ENCODE peak calls at places on chromosomes 2 and 18, in nine cellular contexts. One of them, this sample, is unnamed. For H3K4me1, the result is how much of the 10 kb centered on the place peaks cover.

GRCh38 chr18:64982414-64983096 is 768.3 kb upstream of the CDH7 start:
- DNase-seq in IMR-90: no peak
- DNase-seq in DND-41: no peak
- DNase-seq in right atrium auricular region: no peak
- DNase-seq in mucosa of descending colon: peak
- DNase-seq in heart right ventricle: no peak
- DNase-seq in HCT116: no peak
- DNase-seq in body of pancreas: no peak
- DNase-seq in fibroblast of lung: no peak
- DNase-seq in this sample: no peak

GRCh38 chr2:136057023-136057801 is 60.7 kb downstream of the CXCR4 start:
- DNase-seq in mucosa of descending colon: no peak
- DNase-seq in heart right ventricle: no peak
- DNase-seq in IMR-90: no peak
- DNase-seq in body of pancreas: no peak
- DNase-seq in HCT116: no peak
- DNase-seq in right atrium auricular region: no peak
- DNase-seq in fibroblast of lung: no peak
- DNase-seq in DND-41: no peak
- DNase-seq in this sample: no peak

GRCh38 chr2:10125842-10126596 is 3.5 kb downstream of the RRM2 start:
- DNase-seq in mucosa of descending colon: no peak
- DNase-seq in right atrium auricular region: no peak
- DNase-seq in IMR-90: no peak
- DNase-seq in fibroblast of lung: no peak
- DNase-seq in body of pancreas: no peak
- DNase-seq in DND-41: no peak
- DNase-seq in heart right ventricle: no peak
- DNase-seq in HCT116: no peak
- DNase-seq in this sample: no peak

GRCh38 chr18:48019557-48019956 is 89.1 kb upstream of the SMAD2 start:
- DNase-seq in mucosa of descending colon: no peak
- DNase-seq in fibroblast of lung: no peak
- DNase-seq in IMR-90: no peak
- DNase-seq in right atrium auricular region: no peak
- DNase-seq in heart right ventricle: no peak
- DNase-seq in body of pancreas: no peak
- DNase-seq in DND-41: no peak
- DNase-seq in HCT116: no peak
- DNase-seq in this sample: no peak

GRCh38 chr2:126635281-126635680 is 20.7 kb upstream of the GYPC start:
- DNase-seq in mucosa of descending colon: no peak
- DNase-seq in fibroblast of lung: peak
- DNase-seq in DND-41: no peak
- DNase-seq in IMR-90: no peak
- DNase-seq in heart right ventricle: peak
- DNase-seq in right atrium auricular region: no peak
- DNase-seq in HCT116: no peak
- DNase-seq in body of pancreas: no peak
- DNase-seq in this sample: no peak

GRCh38 chr2:159489476-159489875 is 126.9 kb downstream of the BAZ2B start:
- DNase-seq in heart right ventricle: no peak
- DNase-seq in IMR-90: no peak
- DNase-seq in DND-41: no peak
- DNase-seq in body of pancreas: no peak
- DNase-seq in fibroblast of lung: no peak
- DNase-seq in right atrium auricular region: no peak
- DNase-seq in HCT116: no peak
- DNase-seq in mucosa of descending colon: no peak
- DNase-seq in this sample: no peak

GRCh38 chr2:127695491-127696472 is 5.5 kb upstream of the SFT2D3 start:
- DNase-seq in HCT116: peak
- DNase-seq in heart right ventricle: peak
- DNase-seq in right atrium auricular region: no peak
- DNase-seq in mucosa of descending colon: peak
- DNase-seq in fibroblast of lung: peak
- DNase-seq in IMR-90: peak
- DNase-seq in body of pancreas: peak
- DNase-seq in DND-41: no peak
- DNase-seq in this sample: no peak

GRCh38 chr2:203819434-203820133 is 48.0 kb upstream of the CTLA4 start:
- DNase-seq in mucosa of descending colon: no peak
- DNase-seq in HCT116: no peak
- DNase-seq in DND-41: no peak
- DNase-seq in IMR-90: no peak
- DNase-seq in fibroblast of lung: no peak
- DNase-seq in body of pancreas: peak
- DNase-seq in heart right ventricle: no peak
- DNase-seq in right atrium auricular region: no peak
- DNase-seq in this sample: no peak

GRCh38 chr2:239892480-239893235 is 132.5 kb downstream of the NDUFA10 start:
- DNase-seq in heart right ventricle: no peak
- DNase-seq in body of pancreas: no peak
- DNase-seq in HCT116: no peak
- DNase-seq in right atrium auricular region: peak
- DNase-seq in fibroblast of lung: no peak
- DNase-seq in IMR-90: no peak
- DNase-seq in DND-41: no peak
- DNase-seq in mucosa of descending colon: no peak
- DNase-seq in this sample: no peak

GRCh38 chr2:239890347-239890746 is 134.8 kb downstream of the NDUFA10 start:
- DNase-seq in mucosa of descending colon: no peak
- DNase-seq in DND-41: no peak
- DNase-seq in right atrium auricular region: peak
- DNase-seq in IMR-90: no peak
- DNase-seq in body of pancreas: no peak
- DNase-seq in heart right ventricle: no peak
- DNase-seq in fibroblast of lung: no peak
- DNase-seq in HCT116: no peak
- DNase-seq in this sample: no peak

GRCh38 chr2:239889641-239890055 is 135.5 kb downstream of the NDUFA10 start:
- DNase-seq in body of pancreas: no peak
- DNase-seq in fibroblast of lung: no peak
- DNase-seq in right atrium auricular region: no peak
- DNase-seq in DND-41: no peak
- DNase-seq in IMR-90: no peak
- DNase-seq in HCT116: no peak
- DNase-seq in mucosa of descending colon: no peak
- DNase-seq in heart right ventricle: peak
- DNase-seq in this sample: no peak

GRCh38 chr2:239893236-239893515 is 132.0 kb downstream of the NDUFA10 start:
- DNase-seq in fibroblast of lung: no peak
- DNase-seq in right atrium auricular region: no peak
- DNase-seq in HCT116: no peak
- DNase-seq in DND-41: no peak
- DNase-seq in body of pancreas: no peak
- DNase-seq in heart right ventricle: no peak
- DNase-seq in mucosa of descending colon: no peak
- DNase-seq in IMR-90: no peak
- DNase-seq in this sample: no peak

DNA sequence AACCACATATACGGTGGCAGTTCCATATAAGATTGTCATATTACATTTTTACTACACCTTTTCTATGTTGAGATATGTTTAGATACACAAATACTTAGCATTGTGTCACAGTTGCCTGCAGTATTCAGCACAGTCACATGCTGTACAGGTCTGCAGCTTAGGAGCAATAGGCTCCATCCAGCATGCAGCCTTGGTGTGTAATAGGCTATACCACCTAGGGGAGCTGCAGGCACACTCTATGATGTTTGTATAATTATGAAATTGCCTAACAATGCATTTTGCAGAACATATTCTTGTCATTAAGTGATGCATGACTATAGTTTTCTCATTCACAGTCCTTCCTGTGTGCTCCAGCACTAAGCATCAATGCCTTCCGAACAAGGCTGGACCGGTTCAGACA is 133.4 kb downstream of the NDUFA10 start:
- DNase-seq in DND-41: no peak
- DNase-seq in mucosa of descending colon: no peak
- DNase-seq in fibroblast of lung: no peak
- DNase-seq in body of pancreas: no peak
- DNase-seq in IMR-90: no peak
- DNase-seq in HCT116: no peak
- DNase-seq in heart right ventricle: no peak
- DNase-seq in right atrium auricular region: peak
- DNase-seq in this sample: no peak
- H3K4me3 ChIP-seq in DND-41: no peak
- H3K4me3 ChIP-seq in mucosa of descending colon: no peak
- H3K4me3 ChIP-seq in fibroblast of lung: no peak
- H3K4me3 ChIP-seq in body of pancreas: no peak
- H3K4me3 ChIP-seq in IMR-90: no peak
- H3K4me3 ChIP-seq in HCT116: no peak
- H3K4me3 ChIP-seq in heart right ventricle: no peak
- H3K4me3 ChIP-seq in right atrium auricular region: no peak
- H3K4me3 ChIP-seq in this sample: no peak

GRCh38 chr2:44178950-44179349 is 10.3 kb downstream of the PPM1B start:
- DNase-seq in mucosa of descending colon: no peak
- DNase-seq in right atrium auricular region: no peak
- DNase-seq in fibroblast of lung: no peak
- DNase-seq in HCT116: no peak
- DNase-seq in IMR-90: no peak
- DNase-seq in DND-41: no peak
- DNase-seq in heart right ventricle: no peak
- DNase-seq in body of pancreas: no peak
- DNase-seq in this sample: no peak

GRCh38 chr2:44186800-44187199 is 18.1 kb downstream of the PPM1B start:
- DNase-seq in right atrium auricular region: no peak
- DNase-seq in body of pancreas: no peak
- DNase-seq in fibroblast of lung: peak
- DNase-seq in heart right ventricle: no peak
- DNase-seq in mucosa of descending colon: no peak
- DNase-seq in HCT116: no peak
- DNase-seq in IMR-90: no peak
- DNase-seq in DND-41: no peak
- DNase-seq in this sample: no peak

GRCh38 chr2:44184106-44184505 is 15.4 kb downstream of the PPM1B start:
- DNase-seq in DND-41: no peak
- DNase-seq in heart right ventricle: no peak
- DNase-seq in HCT116: no peak
- DNase-seq in body of pancreas: no peak
- DNase-seq in mucosa of descending colon: no peak
- DNase-seq in IMR-90: no peak
- DNase-seq in fibroblast of lung: no peak
- DNase-seq in right atrium auricular region: no peak
- DNase-seq in this sample: no peak

DNA sequence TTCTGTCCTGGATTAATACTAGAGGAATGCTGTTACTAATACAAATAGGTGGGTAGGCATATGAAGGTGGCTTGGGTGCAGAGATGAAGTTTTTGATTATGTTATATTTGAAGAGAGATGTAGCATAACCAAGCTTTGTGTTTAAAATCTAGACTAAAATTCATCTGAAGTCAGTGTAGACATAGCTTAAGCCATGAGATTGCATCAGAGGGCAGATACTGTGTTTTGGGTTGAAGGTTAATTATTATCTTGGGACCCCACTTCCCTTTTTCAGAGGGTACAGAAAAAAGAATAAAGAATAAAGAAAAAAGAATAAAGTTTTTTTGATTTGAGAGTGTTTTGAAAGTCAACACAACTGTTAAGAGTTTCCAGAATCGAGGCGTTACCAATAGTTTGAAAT is 13.0 kb downstream of the PPM1B start:
- DNase-seq in body of pancreas: no peak
- DNase-seq in HCT116: no peak
- DNase-seq in right atrium auricular region: no peak
- DNase-seq in IMR-90: no peak
- DNase-seq in mucosa of descending colon: no peak
- DNase-seq in fibroblast of lung: no peak
- DNase-seq in DND-41: no peak
- DNase-seq in heart right ventricle: no peak
- DNase-seq in this sample: no peak
- H3K4me1 ChIP-seq in body of pancreas: under half
- H3K4me1 ChIP-seq in HCT116: under half
- H3K4me1 ChIP-seq in right atrium auricular region: under half
- H3K4me1 ChIP-seq in IMR-90: under half
- H3K4me1 ChIP-seq in mucosa of descending colon: under half
- H3K4me1 ChIP-seq in fibroblast of lung: under half
- H3K4me1 ChIP-seq in DND-41: under half
- H3K4me1 ChIP-seq in heart right ventricle: under half
- H3K4me1 ChIP-seq in this sample: half or more

GRCh38 chr18:74242451-74243096 is 49.2 kb downstream of the CYB5A start:
- DNase-seq in right atrium auricular region: peak
- DNase-seq in DND-41: no peak
- DNase-seq in heart right ventricle: peak
- DNase-seq in HCT116: no peak
- DNase-seq in fibroblast of lung: peak
- DNase-seq in IMR-90: no peak
- DNase-seq in mucosa of descending colon: no peak
- DNase-seq in body of pancreas: peak
- DNase-seq in this sample: no peak
- TF ChIP-seq CTCF in right atrium auricular region: no peak
- TF ChIP-seq CTCF in DND-41: no peak
- TF ChIP-seq CTCF in heart right ventricle: peak
- TF ChIP-seq CTCF in HCT116: no peak
- TF ChIP-seq CTCF in fibroblast of lung: no peak
- TF ChIP-seq CTCF in IMR-90: no peak
- TF ChIP-seq CTCF in mucosa of descending colon: no peak
- TF ChIP-seq CTCF in body of pancreas: no peak
- TF ChIP-seq CTCF in this sample: peak

GRCh38 chr2:218860950-218861381 is 1.4 kb downstream of the WNT6 start:
- DNase-seq in body of pancreas: no peak
- DNase-seq in IMR-90: peak
- DNase-seq in mucosa of descending colon: no peak
- DNase-seq in DND-41: peak
- DNase-seq in right atrium auricular region: no peak
- DNase-seq in heart right ventricle: peak
- DNase-seq in fibroblast of lung: peak
- DNase-seq in HCT116: peak
- DNase-seq in this sample: no peak

GRCh38 chr2:218859556-218859993 is at the start of gene WNT6:
- DNase-seq in heart right ventricle: no peak
- DNase-seq in mucosa of descending colon: no peak
- DNase-seq in body of pancreas: no peak
- DNase-seq in HCT116: no peak
- DNase-seq in IMR-90: no peak
- DNase-seq in DND-41: no peak
- DNase-seq in fibroblast of lung: no peak
- DNase-seq in right atrium auricular region: no peak
- DNase-seq in this sample: peak

GRCh38 chr2:218858671-218859555 is 692 bp upstream of the WNT6 start:
- DNase-seq in mucosa of descending colon: no peak
- DNase-seq in DND-41: no peak
- DNase-seq in IMR-90: no peak
- DNase-seq in heart right ventricle: no peak
- DNase-seq in HCT116: no peak
- DNase-seq in fibroblast of lung: no peak
- DNase-seq in body of pancreas: no peak
- DNase-seq in right atrium auricular region: no peak
- DNase-seq in this sample: no peak

GRCh38 chr2:218861645-218862318 is 2.2 kb downstream of the WNT6 start:
- DNase-seq in HCT116: no peak
- DNase-seq in body of pancreas: no peak
- DNase-seq in IMR-90: no peak
- DNase-seq in heart right ventricle: no peak
- DNase-seq in fibroblast of lung: no peak
- DNase-seq in mucosa of descending colon: no peak
- DNase-seq in right atrium auricular region: no peak
- DNase-seq in DND-41: no peak
- DNase-seq in this sample: peak

DNA sequence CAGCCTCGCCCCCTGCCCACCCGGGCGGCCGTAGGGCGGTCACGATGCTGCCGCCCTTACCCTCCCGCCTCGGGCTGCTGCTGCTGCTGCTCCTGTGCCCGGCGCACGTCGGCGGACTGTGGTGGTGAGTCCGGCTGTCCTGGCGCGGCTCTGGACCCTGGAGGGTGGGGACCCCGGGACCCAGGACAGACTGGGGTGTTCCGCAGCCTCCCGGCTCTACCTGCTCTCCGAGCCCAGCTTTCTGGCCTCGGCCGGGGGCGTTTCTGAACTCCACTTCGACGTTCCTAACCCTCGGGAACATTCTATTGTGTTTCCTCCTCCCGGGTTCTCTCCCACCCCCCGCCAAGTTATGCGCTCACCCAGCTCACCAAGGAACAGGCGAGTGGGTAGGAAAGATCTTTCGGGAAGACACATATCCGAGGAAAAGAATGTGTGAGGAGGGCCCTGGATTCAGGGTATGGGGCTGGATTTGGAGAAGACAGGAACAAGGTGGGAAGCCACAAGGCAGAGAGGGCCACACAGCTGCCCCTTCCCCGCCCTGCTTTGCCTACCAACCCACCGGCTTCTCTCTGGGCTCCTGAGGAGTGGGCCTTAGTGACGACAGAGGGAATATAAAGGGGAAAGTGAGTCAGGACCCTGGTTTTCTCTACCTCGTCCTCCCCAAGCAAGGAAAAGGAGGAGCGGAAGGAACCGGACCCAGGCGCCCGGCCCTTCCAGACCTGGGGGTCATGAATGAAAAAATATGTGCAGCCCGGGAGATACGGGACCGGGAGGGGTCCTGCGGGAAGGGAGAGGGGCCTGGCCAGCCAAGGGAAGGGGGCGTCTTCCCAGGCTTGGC is 608 bp downstream of the WNT6 start:
- DNase-seq in right atrium auricular region: no peak
- DNase-seq in body of pancreas: no peak
- DNase-seq in IMR-90: no peak
- DNase-seq in heart right ventricle: no peak
- DNase-seq in HCT116: no peak
- DNase-seq in fibroblast of lung: no peak
- DNase-seq in DND-41: no peak
- DNase-seq in mucosa of descending colon: no peak
- DNase-seq in this sample: peak
- H3K4me3 ChIP-seq in right atrium auricular region: peak
- H3K4me3 ChIP-seq in body of pancreas: no peak
- H3K4me3 ChIP-seq in IMR-90: peak
- H3K4me3 ChIP-seq in heart right ventricle: peak
- H3K4me3 ChIP-seq in HCT116: peak
- H3K4me3 ChIP-seq in fibroblast of lung: no peak
- H3K4me3 ChIP-seq in DND-41: no peak
- H3K4me3 ChIP-seq in mucosa of descending colon: no peak
- H3K4me3 ChIP-seq in this sample: peak

This sample was measured in lower lobe of right lung.